ENCODE peak calls at places on chromosomes 11 and 22, in ten cellular contexts. K is dermis blood vessel endothelial cell; A is dorsolateral prefrontal cortex; N is HTR-8/SVneo; H is left lung; X is effector CD4-positive, alpha-beta T cell; P is activated CD8-positive, alpha-beta memory T cell treated with anti-CD3 and anti-CD28 coated beads, Interleukin-2, amount 50 U/mL, for 4 hours; Y is D721Med; I is left ventricle myocardium superior; B is epithelial cell of esophagus. R is an unnamed sample.

GRCh38 chr11:66359662-66360087 is 11.9 kb downstream of the SLC29A2 start:
- DNase-seq in K (no peak), A (no peak), N (no peak), H (no peak), X (no peak), P (no peak), Y (no peak), I (no peak), B (no peak), R (no peak)

GRCh38 chr11:44307340-44308099 is 2.4 kb downstream of the ALX4 start:
- DNase-seq in K (no peak), A (no peak), N (no peak), H (no peak), X (no peak), P (no peak), Y (no peak), I (no peak), B (no peak), R (no peak)

GRCh38 chr11:76152086-76152658 is 54.1 kb downstream of the WNT11 start:
- DNase-seq in K (peak; percentile 89), A (peak; percentile 81), N (peak; percentile 88), H (peak; percentile 87), X (peak; percentile 71), P (peak; percentile 84), Y (peak; percentile 87), I (peak; percentile 94), B (peak; percentile 84), R (peak; percentile 89)

GRCh38 chr11:288328-289144 is at the start of gene PGGHG:
- DNase-seq in K (peak; percentile 43), A (peak; percentile 14), N (peak; percentile 81), H (peak; percentile 83), X (peak; percentile 42), P (peak; percentile 67), Y (peak; percentile 71), I (peak; percentile 92), B (peak; percentile 23), R (peak; percentile 85)

GRCh38 chr11:1744137-1744878 is 6.1 kb downstream of the IFITM10 start:
- DNase-seq in K (no peak), A (peak; percentile 67), N (no peak), H (peak; percentile 31), X (no peak), P (no peak), Y (no peak), I (no peak), B (no peak), R (no peak)

GRCh38 chr11:1570001-1570453 is 2.0 kb downstream of the DUSP8 start:
- DNase-seq in K (no peak), A (no peak), N (no peak), H (peak; percentile 31), X (no peak), P (no peak), Y (no peak), I (no peak), B (no peak), R (peak; percentile 34)

GRCh38 chr22:33116846-33117547 is 58.8 kb upstream of the SYN3 start:
- DNase-seq in K (no peak), A (no peak), N (no peak), H (no peak), X (no peak), P (no peak), Y (no peak), I (no peak), B (peak; percentile 58), R (no peak)

GRCh38 chr22:29093501-29093921 is 20.7 kb downstream of the KREMEN1 start:
- DNase-seq in K (no peak), A (no peak), N (no peak), H (no peak), X (no peak), P (no peak), Y (no peak), I (no peak), B (no peak), R (no peak)

GRCh38 chr11:124863137-124863825 is 2.0 kb upstream of the ROBO3 start:
- DNase-seq in K (peak; percentile 44), A (no peak), N (no peak), H (peak; percentile 60), X (no peak), P (no peak), Y (peak; percentile 70), I (peak; percentile 54), B (peak; percentile 28), R (no peak)

GRCh38 chr22:50342651-50343540 is at the start of gene PPP6R2:
- DNase-seq in K (peak; percentile 79), A (peak; percentile 74), N (peak; percentile 62), H (peak; percentile 82), X (peak; percentile 84), P (peak; percentile 91), Y (no peak), I (peak; percentile 93), B (peak; percentile 72), R (peak; percentile 90)

GRCh38 chr11:38784164-38784563 is 2186.1 kb upstream of the RAG2 start:
- DNase-seq in K (no peak), A (no peak), N (no peak), H (no peak), X (no peak), P (no peak), Y (no peak), I (no peak), B (no peak), R (no peak)

GRCh38 chr11:120169981-120170698 is 32.2 kb upstream of the TRIM29 start:
- DNase-seq in K (no peak), A (no peak), N (no peak), H (no peak), X (no peak), P (no peak), Y (no peak), I (no peak), B (no peak), R (peak; percentile 12)

GRCh38 chr11:76005746-76006145 is 190.7 kb downstream of the UVRAG start:
- DNase-seq in K (no peak), A (no peak), N (peak; percentile 49), H (no peak), X (no peak), P (no peak), Y (no peak), I (no peak), B (peak; percentile 23), R (no peak)

GRCh38 chr22:47131611-47132427 is 369.4 kb downstream of the TBC1D22A start:
- DNase-seq in K (no peak), A (no peak), N (no peak), H (no peak), X (no peak), P (no peak), Y (no peak), I (peak; percentile 24), B (no peak), R (no peak)

GRCh38 chr11:28596816-28597215 is 488.6 kb downstream of the METTL15 start:
- DNase-seq in K (no peak), A (no peak), N (no peak), H (no peak), X (no peak), P (no peak), Y (no peak), I (no peak), B (no peak), R (no peak)

GRCh38 chr22:43477151-43477725 is 65.4 kb downstream of the MPPED1 start:
- DNase-seq in K (no peak), A (no peak), N (no peak), H (no peak), X (no peak), P (no peak), Y (no peak), I (no peak), B (no peak), R (no peak)

GRCh38 chr11:7924526-7924925 is 6.5 kb downstream of the OR10A6 start:
- DNase-seq in K (no peak), A (no peak), N (no peak), H (no peak), X (no peak), P (no peak), Y (no peak), I (no peak), B (no peak), R (no peak)